ENCODE peak calls at places on chromosomes 12 and 14, in six cellular contexts. R, X, L, Z, V and K are unnamed samples.

GRCh38 chr14:25090281-25090680 is 40.3 kb upstream of the STXBP6 start:
- DNase-seq in R (no peak), X (no peak), L (no peak), Z (no peak), V (no peak), K (no peak)

GRCh38 chr12:116152268-116152667 is 125.2 kb downstream of the MED13L start:
- DNase-seq in R (no peak), X (no peak), L (no peak), Z (no peak), V (no peak), K (no peak)

GRCh38 chr12:6342140-6342889 is 439 bp upstream of the TNFRSF1A start:
- DNase-seq in R (no peak), X (no peak), L (no peak), Z (no peak), V (no peak), K (no peak)

GRCh38 chr12:82517027-82517426 is 158.7 kb downstream of the METTL25 start:
- DNase-seq in R (no peak), X (no peak), L (no peak), Z (peak; percentile 22), V (no peak), K (no peak)

GRCh38 chr14:104448321-104448720 is 131.2 kb upstream of the C14orf180 start:
- DNase-seq in R (no peak), X (no peak), L (no peak), Z (no peak), V (no peak), K (no peak)

GRCh38 chr12:111580119-111580425 is 19.0 kb downstream of the ATXN2 start:
- DNase-seq in R (no peak), X (no peak), L (no peak), Z (no peak), V (no peak), K (no peak)

GRCh38 chr12:108454539-108455139 is 60.4 kb upstream of the FICD start:
- DNase-seq in R (no peak), X (no peak), L (no peak), Z (no peak), V (no peak), K (no peak)

GRCh38 chr12:109053382-109054123 is 1.2 kb downstream of the USP30 start:
- DNase-seq in R (no peak), X (no peak), L (no peak), Z (no peak), V (no peak), K (peak; percentile 1)

GRCh38 chr12:131454418-131455217 is 256.3 kb upstream of the SFSWAP start:
- DNase-seq in R (no peak), X (no peak), L (peak; percentile 53), Z (peak; percentile 17), V (no peak), K (peak; percentile 66)

GRCh38 chr12:6964605-6965025 is 5.8 kb downstream of the PHB2 start:
- DNase-seq in R (no peak), X (no peak), L (no peak), Z (no peak), V (no peak), K (no peak)

GRCh38 chr12:104736307-104736706 is 221.8 kb downstream of the SLC41A2 start:
- DNase-seq in R (no peak), X (no peak), L (no peak), Z (no peak), V (no peak), K (peak; percentile 87)

GRCh38 chr12:118059645-118060275 is 1.2 kb downstream of the WSB2 start:
- DNase-seq in R (no peak), X (peak; percentile 27), L (no peak), Z (no peak), V (no peak), K (no peak)

GRCh38 chr12:30546121-30546520 is 149.5 kb downstream of the IPO8 start:
- DNase-seq in R (no peak), X (no peak), L (no peak), Z (no peak), V (no peak), K (no peak)

GRCh38 chr12:130818381-130819247 is 20.4 kb downstream of the STX2 start:
- DNase-seq in R (peak; percentile 57), X (peak; percentile 31), L (peak; percentile 70), Z (peak; percentile 45), V (peak; percentile 81), K (peak; percentile 46)

GRCh38 chr14:65927871-65928270 is 515.3 kb downstream of the FUT8 start:
- DNase-seq in R (no peak), X (no peak), L (peak; percentile 90), Z (peak; percentile 79), V (no peak), K (no peak)

GRCh38 chr12:131076791-131077747 is 123.4 kb downstream of the ADGRD1 start:
- DNase-seq in R (no peak), X (no peak), L (no peak), Z (no peak), V (peak; percentile 55), K (no peak)

GRCh38 chr14:100586520-100587247 is 533 bp downstream of the BEGAIN start:
- DNase-seq in R (no peak), X (no peak), L (peak; percentile 63), Z (peak; percentile 57), V (no peak), K (peak; percentile 38)

GRCh38 chr14:32623300-32624093 is 294.4 kb downstream of the AKAP6 start:
- DNase-seq in R (no peak), X (no peak), L (no peak), Z (no peak), V (no peak), K (no peak)

GRCh38 chr12:47591795-47592194 is 114.0 kb downstream of the RPAP3 start:
- DNase-seq in R (no peak), X (no peak), L (no peak), Z (no peak), V (no peak), K (no peak)

GRCh38 chr14:65403231-65403630 is 9.3 kb upstream of the FUT8 start:
- DNase-seq in R (no peak), X (no peak), L (no peak), Z (no peak), V (no peak), K (no peak)

GRCh38 chr14:102344485-102344884 is 18.2 kb downstream of the CINP start:
- DNase-seq in R (peak; percentile 88), X (peak; percentile 72), L (no peak), Z (no peak), V (no peak), K (no peak)

GRCh38 chr12:132189378-132190011 is 45.2 kb downstream of the NOC4L start:
- DNase-seq in R (peak; percentile 58), X (peak; percentile 7), L (peak; percentile 72), Z (peak; percentile 71), V (peak; percentile 84), K (peak; percentile 94)

GRCh38 chr12:96981053-96981452 is 74.0 kb downstream of the NEDD1 start:
- DNase-seq in R (no peak), X (no peak), L (peak; percentile 25), Z (peak; percentile 41), V (no peak), K (no peak)

GRCh38 chr12:30026621-30027234 is 243.0 kb upstream of the TMTC1 start:
- DNase-seq in R (no peak), X (no peak), L (no peak), Z (no peak), V (no peak), K (peak; percentile 90)

GRCh38 chr12:47840571-47840970 is 20.9 kb upstream of the HDAC7 start:
- DNase-seq in R (no peak), X (no peak), L (no peak), Z (no peak), V (no peak), K (no peak)

GRCh38 chr12:108508243-108508642 is 6.8 kb upstream of the FICD start:
- DNase-seq in R (no peak), X (peak; percentile 25), L (no peak), Z (no peak), V (no peak), K (no peak)

GRCh38 chr12:122201381-122201780 is 2.1 kb upstream of the B3GNT4 start:
- DNase-seq in R (no peak), X (no peak), L (no peak), Z (no peak), V (no peak), K (no peak)

GRCh38 chr12:112261559-112261958 is 120.7 kb downstream of the HECTD4 start:
- DNase-seq in R (no peak), X (no peak), L (no peak), Z (no peak), V (no peak), K (no peak)

GRCh38 chr12:40762072-40762471 is 69.8 kb downstream of the CNTN1 start:
- DNase-seq in R (no peak), X (no peak), L (no peak), Z (no peak), V (no peak), K (no peak)

GRCh38 chr12:48602192-48602989 is 32.5 kb upstream of the LALBA start:
- DNase-seq in R (no peak), X (no peak), L (no peak), Z (no peak), V (no peak), K (no peak)

GRCh38 chr12:121766290-121767039 is 27.0 kb downstream of the RHOF start:
- DNase-seq in R (no peak), X (no peak), L (no peak), Z (no peak), V (no peak), K (no peak)

GRCh38 chr14:100285021-100285912 is 21.0 kb downstream of the SLC25A29 start:
- DNase-seq in R (peak; percentile 55), X (no peak), L (peak; percentile 74), Z (peak; percentile 69), V (peak; percentile 86), K (peak; percentile 64)

GRCh38 chr12:125276567-125276966 is 211.3 kb downstream of the AACS start:
- DNase-seq in R (no peak), X (no peak), L (no peak), Z (no peak), V (no peak), K (peak; percentile 44)

GRCh38 chr12:124100572-124101178 is 127.7 kb downstream of the ZNF664 start:
- DNase-seq in R (no peak), X (no peak), L (no peak), Z (no peak), V (no peak), K (no peak)

GRCh38 chr12:4849024-4849594 is 60.6 kb upstream of the KCNA1 start:
- DNase-seq in R (no peak), X (no peak), L (no peak), Z (peak; percentile 33), V (no peak), K (peak; percentile 49)

GRCh38 chr14:81447018-81447770 is 47.1 kb upstream of the STON2 start:
- DNase-seq in R (no peak), X (no peak), L (no peak), Z (no peak), V (no peak), K (no peak)

GRCh38 chr14:65229431-65230286 is 127.3 kb upstream of the MAX start:
- DNase-seq in R (peak; percentile 42), X (peak; percentile 61), L (peak; percentile 69), Z (peak; percentile 53), V (no peak), K (peak; percentile 82)